ENCODE peak calls at places on chromosome X, in six cellular contexts. One of them, this sample, is unnamed.

GRCh38 chrX:31287861-31288260 is 216.0 kb upstream of the FTHL17 start:
- DNase-seq in endodermal cell: no peak
- DNase-seq in cardiac fibroblast: peak
- DNase-seq in type B pancreatic cell: no peak
- DNase-seq in thoracic aorta: no peak
- DNase-seq in sigmoid colon: no peak
- DNase-seq in this sample: no peak

GRCh38 chrX:97766496-97767095 is 882.9 kb downstream of the RPA4 start:
- DNase-seq in endodermal cell: peak
- DNase-seq in cardiac fibroblast: no peak
- DNase-seq in type B pancreatic cell: no peak
- DNase-seq in thoracic aorta: no peak
- DNase-seq in sigmoid colon: no peak
- DNase-seq in this sample: no peak

GRCh38 chrX:33183366-33183765 is 28.0 kb downstream of the DMD start:
- DNase-seq in endodermal cell: peak
- DNase-seq in cardiac fibroblast: peak
- DNase-seq in type B pancreatic cell: no peak
- DNase-seq in thoracic aorta: no peak
- DNase-seq in sigmoid colon: peak
- DNase-seq in this sample: peak

GRCh38 chrX:10062352-10062751 is 94.4 kb upstream of the CLCN4 start:
- DNase-seq in endodermal cell: no peak
- DNase-seq in cardiac fibroblast: no peak
- DNase-seq in type B pancreatic cell: no peak
- DNase-seq in thoracic aorta: no peak
- DNase-seq in sigmoid colon: no peak
- DNase-seq in this sample: no peak

GRCh38 chrX:136652822-136653723 is 5.1 kb downstream of the CD40LG start:
- DNase-seq in endodermal cell: no peak
- DNase-seq in cardiac fibroblast: peak
- DNase-seq in type B pancreatic cell: no peak
- DNase-seq in thoracic aorta: no peak
- DNase-seq in sigmoid colon: no peak
- DNase-seq in this sample: no peak

GRCh38 chrX:8090482-8090881 is 80.6 kb downstream of the VCX2 start:
- DNase-seq in endodermal cell: no peak
- DNase-seq in cardiac fibroblast: no peak
- DNase-seq in type B pancreatic cell: no peak
- DNase-seq in thoracic aorta: no peak
- DNase-seq in sigmoid colon: no peak
- DNase-seq in this sample: no peak

GRCh38 chrX:110258552-110258951 is 59.3 kb downstream of the AMMECR1 start:
- DNase-seq in endodermal cell: no peak
- DNase-seq in cardiac fibroblast: no peak
- DNase-seq in type B pancreatic cell: no peak
- DNase-seq in thoracic aorta: no peak
- DNase-seq in sigmoid colon: no peak
- DNase-seq in this sample: no peak

GRCh38 chrX:22296871-22297270 is 24.2 kb downstream of the CBLL2 start:
- DNase-seq in endodermal cell: no peak
- DNase-seq in cardiac fibroblast: no peak
- DNase-seq in type B pancreatic cell: no peak
- DNase-seq in thoracic aorta: no peak
- DNase-seq in sigmoid colon: no peak
- DNase-seq in this sample: no peak

GRCh38 chrX:152108527-152108926 is 29.9 kb downstream of the MAGEA10 start:
- DNase-seq in endodermal cell: no peak
- DNase-seq in cardiac fibroblast: no peak
- DNase-seq in type B pancreatic cell: no peak
- DNase-seq in thoracic aorta: no peak
- DNase-seq in sigmoid colon: no peak
- DNase-seq in this sample: no peak

GRCh38 chrX:96204928-96205327 is 479.7 kb upstream of the DIAPH2 start:
- DNase-seq in endodermal cell: no peak
- DNase-seq in cardiac fibroblast: no peak
- DNase-seq in type B pancreatic cell: no peak
- DNase-seq in thoracic aorta: no peak
- DNase-seq in sigmoid colon: no peak
- DNase-seq in this sample: no peak

GRCh38 chrX:35664838-35665237 is 133.3 kb upstream of the MAGEB16 start:
- DNase-seq in endodermal cell: no peak
- DNase-seq in cardiac fibroblast: no peak
- DNase-seq in type B pancreatic cell: no peak
- DNase-seq in thoracic aorta: no peak
- DNase-seq in sigmoid colon: no peak
- DNase-seq in this sample: peak

GRCh38 chrX:43633757-43634156 is 22.3 kb upstream of the MAOA start:
- DNase-seq in endodermal cell: no peak
- DNase-seq in cardiac fibroblast: no peak
- DNase-seq in type B pancreatic cell: no peak
- DNase-seq in thoracic aorta: no peak
- DNase-seq in sigmoid colon: no peak
- DNase-seq in this sample: no peak

GRCh38 chrX:66074920-66075879 is 35.3 kb upstream of the VSIG4 start:
- DNase-seq in endodermal cell: no peak
- DNase-seq in cardiac fibroblast: no peak
- DNase-seq in type B pancreatic cell: no peak
- DNase-seq in thoracic aorta: no peak
- DNase-seq in sigmoid colon: peak
- DNase-seq in this sample: no peak

GRCh38 chrX:153649178-153649914 is 2.3 kb downstream of the DUSP9 start:
- DNase-seq in endodermal cell: peak
- DNase-seq in cardiac fibroblast: peak
- DNase-seq in type B pancreatic cell: no peak
- DNase-seq in thoracic aorta: no peak
- DNase-seq in sigmoid colon: peak
- DNase-seq in this sample: peak

DNA sequence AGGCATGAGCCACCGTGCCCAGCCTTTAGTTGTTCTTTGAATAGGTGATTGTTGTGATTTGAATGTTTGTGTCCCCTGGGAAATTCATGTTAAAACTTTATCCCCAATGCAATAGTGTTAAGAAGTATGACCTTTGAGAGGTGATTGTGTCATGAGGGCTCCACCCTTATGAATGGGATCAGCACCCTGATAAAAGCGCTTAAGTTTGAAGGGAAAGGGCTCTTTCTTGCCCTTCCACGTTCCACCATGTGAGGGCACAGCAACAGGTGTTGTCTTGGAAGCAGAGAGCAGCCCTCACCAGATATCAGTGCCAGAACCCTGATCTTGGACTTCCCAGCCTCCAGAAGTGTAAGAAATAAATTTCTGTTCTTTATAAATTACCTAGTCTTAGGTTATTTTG is 33.7 kb upstream of the RP2 start:
- DNase-seq in endodermal cell: peak
- DNase-seq in cardiac fibroblast: no peak
- DNase-seq in type B pancreatic cell: no peak
- DNase-seq in thoracic aorta: no peak
- DNase-seq in sigmoid colon: no peak
- DNase-seq in this sample: no peak
- TF ChIP-seq CTCF in endodermal cell: peak
- TF ChIP-seq CTCF in cardiac fibroblast: peak
- TF ChIP-seq CTCF in type B pancreatic cell: peak
- TF ChIP-seq CTCF in thoracic aorta: no peak
- TF ChIP-seq CTCF in sigmoid colon: no peak
- TF ChIP-seq CTCF in this sample: no peak

GRCh38 chrX:5117816-5118215 is 1110.9 kb downstream of the NLGN4X start:
- DNase-seq in endodermal cell: no peak
- DNase-seq in cardiac fibroblast: no peak
- DNase-seq in type B pancreatic cell: no peak
- DNase-seq in thoracic aorta: no peak
- DNase-seq in sigmoid colon: no peak
- DNase-seq in this sample: no peak

DNA sequence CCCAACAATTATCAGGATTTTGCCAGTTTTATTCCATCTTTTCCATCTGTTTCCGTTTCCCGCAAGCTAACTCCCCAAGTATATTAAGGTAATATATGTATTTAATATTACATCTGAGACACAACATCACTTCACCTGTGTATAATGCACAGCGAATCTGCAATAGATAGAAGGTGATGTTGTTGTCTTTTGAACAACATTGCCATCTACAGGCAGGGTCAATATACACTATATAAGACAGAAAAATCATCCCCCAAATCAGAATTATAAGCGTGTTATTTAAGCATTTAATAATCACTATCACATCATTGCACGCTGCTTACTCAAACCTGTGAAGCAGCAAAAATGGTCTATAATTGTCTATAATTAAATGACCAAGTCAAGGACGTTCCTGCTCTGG is 1115.5 kb downstream of the NLGN4X start:
- DNase-seq in endodermal cell: no peak
- DNase-seq in cardiac fibroblast: peak
- DNase-seq in type B pancreatic cell: no peak
- DNase-seq in thoracic aorta: no peak
- DNase-seq in sigmoid colon: no peak
- DNase-seq in this sample: no peak
- TF ChIP-seq CTCF in endodermal cell: peak
- TF ChIP-seq CTCF in cardiac fibroblast: peak
- TF ChIP-seq CTCF in type B pancreatic cell: peak
- TF ChIP-seq CTCF in thoracic aorta: peak
- TF ChIP-seq CTCF in sigmoid colon: no peak
- TF ChIP-seq CTCF in this sample: no peak

GRCh38 chrX:47804315-47804714 is 32.4 kb upstream of the ZNF81 start:
- DNase-seq in endodermal cell: no peak
- DNase-seq in cardiac fibroblast: no peak
- DNase-seq in type B pancreatic cell: no peak
- DNase-seq in thoracic aorta: no peak
- DNase-seq in sigmoid colon: no peak
- DNase-seq in this sample: no peak

GRCh38 chrX:47807548-47807947 is 29.2 kb upstream of the ZNF81 start:
- DNase-seq in endodermal cell: peak
- DNase-seq in cardiac fibroblast: no peak
- DNase-seq in type B pancreatic cell: no peak
- DNase-seq in thoracic aorta: no peak
- DNase-seq in sigmoid colon: no peak
- DNase-seq in this sample: no peak

GRCh38 chrX:47814853-47815252 is 21.8 kb upstream of the ZNF81 start:
- DNase-seq in endodermal cell: peak
- DNase-seq in cardiac fibroblast: peak
- DNase-seq in type B pancreatic cell: no peak
- DNase-seq in thoracic aorta: no peak
- DNase-seq in sigmoid colon: no peak
- DNase-seq in this sample: no peak

GRCh38 chrX:47809065-47809788 is 27.5 kb upstream of the ZNF81 start:
- DNase-seq in endodermal cell: no peak
- DNase-seq in cardiac fibroblast: no peak
- DNase-seq in type B pancreatic cell: no peak
- DNase-seq in thoracic aorta: no peak
- DNase-seq in sigmoid colon: no peak
- DNase-seq in this sample: no peak
- TF ChIP-seq CTCF in endodermal cell: no peak
- TF ChIP-seq CTCF in cardiac fibroblast: no peak
- TF ChIP-seq CTCF in type B pancreatic cell: no peak
- TF ChIP-seq CTCF in thoracic aorta: no peak
- TF ChIP-seq CTCF in sigmoid colon: no peak
- TF ChIP-seq CTCF in this sample: no peak

GRCh38 chrX:50459615-50460014 is 11.0 kb downstream of the DGKK start:
- DNase-seq in endodermal cell: no peak
- DNase-seq in cardiac fibroblast: no peak
- DNase-seq in type B pancreatic cell: no peak
- DNase-seq in thoracic aorta: no peak
- DNase-seq in sigmoid colon: no peak
- DNase-seq in this sample: no peak
- TF ChIP-seq CTCF in endodermal cell: no peak
- TF ChIP-seq CTCF in cardiac fibroblast: no peak
- TF ChIP-seq CTCF in type B pancreatic cell: no peak
- TF ChIP-seq CTCF in thoracic aorta: no peak
- TF ChIP-seq CTCF in sigmoid colon: no peak
- TF ChIP-seq CTCF in this sample: no peak

GRCh38 chrX:140190441-140191108 is 225.3 kb upstream of the CXorf66 start:
- DNase-seq in endodermal cell: no peak
- DNase-seq in cardiac fibroblast: peak
- DNase-seq in type B pancreatic cell: no peak
- DNase-seq in thoracic aorta: no peak
- DNase-seq in sigmoid colon: no peak
- DNase-seq in this sample: no peak
- TF ChIP-seq CTCF in endodermal cell: no peak
- TF ChIP-seq CTCF in cardiac fibroblast: no peak
- TF ChIP-seq CTCF in type B pancreatic cell: no peak
- TF ChIP-seq CTCF in thoracic aorta: no peak
- TF ChIP-seq CTCF in sigmoid colon: no peak
- TF ChIP-seq CTCF in this sample: no peak

GRCh38 chrX:118226060-118226428 is 109.4 kb upstream of the KLHL13 start:
- DNase-seq in endodermal cell: no peak
- DNase-seq in cardiac fibroblast: peak
- DNase-seq in type B pancreatic cell: no peak
- DNase-seq in thoracic aorta: no peak
- DNase-seq in sigmoid colon: no peak
- DNase-seq in this sample: no peak
- TF ChIP-seq CTCF in endodermal cell: peak
- TF ChIP-seq CTCF in cardiac fibroblast: peak
- TF ChIP-seq CTCF in type B pancreatic cell: peak
- TF ChIP-seq CTCF in thoracic aorta: peak
- TF ChIP-seq CTCF in sigmoid colon: no peak
- TF ChIP-seq CTCF in this sample: peak

DNA sequence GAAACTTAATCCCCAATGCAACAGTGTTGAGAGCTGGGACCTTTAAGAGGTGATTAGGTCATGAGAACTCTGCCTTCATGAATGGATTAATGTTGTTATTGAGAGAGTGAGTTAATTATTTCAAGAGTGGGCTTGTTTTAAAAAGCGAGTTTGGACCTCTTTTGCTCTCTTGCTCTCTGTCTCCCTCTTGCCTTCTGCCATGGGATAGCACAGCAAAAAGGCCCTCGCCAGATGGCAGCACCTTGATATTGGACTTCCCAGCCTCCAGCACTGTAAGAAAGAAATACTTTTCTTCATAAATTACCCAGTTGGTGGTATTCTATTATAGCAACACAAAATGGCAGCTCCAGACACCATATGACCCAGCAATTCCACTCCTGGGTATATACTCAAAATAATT is 7.0 kb upstream of the ATP6AP2 start:
- DNase-seq in endodermal cell: peak
- DNase-seq in cardiac fibroblast: peak
- DNase-seq in type B pancreatic cell: no peak
- DNase-seq in thoracic aorta: no peak
- DNase-seq in sigmoid colon: no peak
- DNase-seq in this sample: peak
- TF ChIP-seq CTCF in endodermal cell: peak
- TF ChIP-seq CTCF in cardiac fibroblast: peak
- TF ChIP-seq CTCF in type B pancreatic cell: peak
- TF ChIP-seq CTCF in thoracic aorta: no peak
- TF ChIP-seq CTCF in sigmoid colon: no peak
- TF ChIP-seq CTCF in this sample: peak

This sample was measured in BE2C.